ENCODE peak calls at places on chromosomes 11 and 22, in nine cellular contexts. R is RWPE1, N is GM23338, E is cardiac fibroblast, D is psoas muscle, J is HFF-Myc, Y is Peyer's patch, B is heart left ventricle, X is GM20000. O is an unnamed sample.

GRCh38 chr11:43868852-43869567 is 11.6 kb upstream of the ALKBH3 start:
- DNase-seq in R (peak), N (no peak), E (peak), D (no peak), J (no peak), Y (no peak), B (no peak), X (peak), O (no peak)

GRCh38 chr11:34565417-34566208 is 52.0 kb upstream of the ELF5 start:
- DNase-seq in R (no peak), N (peak), E (peak), D (no peak), J (no peak), Y (no peak), B (no peak), X (peak), O (no peak)

GRCh38 chr11:31800398-31801265 is 10.5 kb downstream of the PAX6 start:
- DNase-seq in R (no peak), N (peak), E (no peak), D (no peak), J (no peak), Y (no peak), B (no peak), X (no peak), O (no peak)

GRCh38 chr11:27209562-27210005 is 153.4 kb downstream of the CCDC34 start:
- DNase-seq in R (peak), N (no peak), E (peak), D (peak), J (peak), Y (no peak), B (peak), X (no peak), O (no peak)

GRCh38 chr22:26579331-26579886 is 10.5 kb downstream of the TPST2 start:
- DNase-seq in R (no peak), N (no peak), E (no peak), D (no peak), J (no peak), Y (peak), B (no peak), X (peak), O (no peak)

GRCh38 chr11:19345848-19346681 is 105.3 kb upstream of the E2F8 start:
- DNase-seq in R (no peak), N (peak), E (peak), D (peak), J (no peak), Y (no peak), B (peak), X (peak), O (peak)

GRCh38 chr22:43402128-43402527 is 9.7 kb upstream of the MPPED1 start:
- DNase-seq in R (no peak), N (no peak), E (no peak), D (no peak), J (no peak), Y (no peak), B (no peak), X (no peak), O (no peak)

GRCh38 chr11:73761403-73761945 is 600 bp upstream of the RAB6A start:
- DNase-seq in R (no peak), N (no peak), E (no peak), D (peak), J (no peak), Y (no peak), B (no peak), X (no peak), O (no peak)

GRCh38 chr11:116791002-116791812 is 472 bp downstream of the APOA5 start:
- DNase-seq in R (peak), N (peak), E (peak), D (peak), J (peak), Y (peak), B (peak), X (peak), O (peak)

GRCh38 chr11:117604349-117604995 is 192.5 kb downstream of the DSCAML1 start:
- DNase-seq in R (no peak), N (no peak), E (no peak), D (no peak), J (no peak), Y (no peak), B (no peak), X (no peak), O (no peak)

GRCh38 chr11:11555228-11555627 is 66.6 kb downstream of the GALNT18 start:
- DNase-seq in R (no peak), N (no peak), E (no peak), D (peak), J (no peak), Y (no peak), B (peak), X (no peak), O (no peak)

GRCh38 chr11:45724145-45724544 is 58.7 kb upstream of the CHST1 start:
- DNase-seq in R (no peak), N (peak), E (no peak), D (no peak), J (no peak), Y (no peak), B (no peak), X (no peak), O (no peak)

GRCh38 chr11:119758291-119758690 is 29.3 kb upstream of the NECTIN1 start:
- DNase-seq in R (no peak), N (no peak), E (peak), D (no peak), J (no peak), Y (no peak), B (no peak), X (no peak), O (no peak)

GRCh38 chr11:128532016-128532570 is 55.3 kb downstream of the ETS1 start:
- DNase-seq in R (no peak), N (no peak), E (no peak), D (no peak), J (no peak), Y (no peak), B (no peak), X (no peak), O (no peak)

GRCh38 chr11:119369035-119369925 is 12.2 kb downstream of the USP2 start:
- DNase-seq in R (no peak), N (no peak), E (no peak), D (no peak), J (no peak), Y (peak), B (no peak), X (no peak), O (no peak)

GRCh38 chr11:32153747-32154146 is 62.9 kb downstream of the RCN1 start:
- DNase-seq in R (no peak), N (no peak), E (no peak), D (no peak), J (no peak), Y (no peak), B (no peak), X (no peak), O (no peak)

GRCh38 chr22:38415561-38416321 is 39.3 kb downstream of the KCNJ4 start:
- DNase-seq in R (no peak), N (peak), E (no peak), D (no peak), J (no peak), Y (peak), B (peak), X (no peak), O (no peak)

GRCh38 chr11:83836883-83837654 is 550.9 kb upstream of the CCDC90B start:
- DNase-seq in R (peak), N (peak), E (peak), D (peak), J (no peak), Y (peak), B (peak), X (peak), O (peak)

GRCh38 chr11:119144825-119145476 is 3.9 kb upstream of the ABCG4 start:
- DNase-seq in R (peak), N (peak), E (peak), D (peak), J (peak), Y (peak), B (peak), X (peak), O (peak)

GRCh38 chr22:24305260-24305692 is 34.6 kb downstream of the SPECC1L start:
- DNase-seq in R (no peak), N (no peak), E (peak), D (no peak), J (no peak), Y (no peak), B (no peak), X (no peak), O (no peak)

GRCh38 chr22:50192056-50192824 is 6.5 kb downstream of the TRABD start:
- DNase-seq in R (no peak), N (no peak), E (no peak), D (peak), J (no peak), Y (peak), B (no peak), X (no peak), O (no peak)

GRCh38 chr11:117220999-117221774 is 10.7 kb downstream of the PCSK7 start:
- DNase-seq in R (no peak), N (no peak), E (no peak), D (no peak), J (no peak), Y (peak), B (peak), X (no peak), O (no peak)

GRCh38 chr11:134599180-134599810 is 187.3 kb upstream of the B3GAT1 start:
- DNase-seq in R (no peak), N (no peak), E (no peak), D (no peak), J (no peak), Y (no peak), B (no peak), X (no peak), O (no peak)

GRCh38 chr11:12674936-12675696 is 895 bp downstream of the TEAD1 start:
- DNase-seq in R (no peak), N (peak), E (peak), D (peak), J (no peak), Y (peak), B (peak), X (no peak), O (no peak)

GRCh38 chr11:110362916-110363574 is 66.6 kb upstream of the RDX start:
- DNase-seq in R (no peak), N (peak), E (peak), D (no peak), J (no peak), Y (no peak), B (peak), X (no peak), O (peak)

GRCh38 chr11:20259506-20259905 is 99.2 kb upstream of the DBX1 start:
- DNase-seq in R (no peak), N (no peak), E (no peak), D (no peak), J (peak), Y (no peak), B (no peak), X (no peak), O (no peak)

GRCh38 chr11:13009921-13010736 is 1.0 kb downstream of the RASSF10 start:
- DNase-seq in R (peak), N (peak), E (peak), D (peak), J (no peak), Y (no peak), B (no peak), X (peak), O (peak)

GRCh38 chr11:133943950-133944698 is 12.6 kb downstream of the IGSF9B start:
- DNase-seq in R (no peak), N (no peak), E (no peak), D (no peak), J (no peak), Y (no peak), B (no peak), X (no peak), O (no peak)

GRCh38 chr11:117083011-117083940 is 15.0 kb downstream of the SIK3 start:
- DNase-seq in R (no peak), N (peak), E (no peak), D (no peak), J (no peak), Y (no peak), B (no peak), X (no peak), O (no peak)

GRCh38 chr22:38754247-38755154 is 1.3 kb downstream of the SUN2 start:
- DNase-seq in R (peak), N (peak), E (peak), D (peak), J (peak), Y (peak), B (peak), X (peak), O (no peak)

GRCh38 chr11:61000426-61000825 is 28.9 kb downstream of the CD6 start:
- DNase-seq in R (no peak), N (no peak), E (no peak), D (no peak), J (no peak), Y (no peak), B (no peak), X (no peak), O (no peak)

GRCh38 chr22:38313384-38313955 is 3.8 kb downstream of the CSNK1E start:
- DNase-seq in R (peak), N (no peak), E (peak), D (peak), J (peak), Y (peak), B (peak), X (no peak), O (no peak)

GRCh38 chr11:27420722-27421572 is 51.6 kb downstream of the LGR4 start:
- DNase-seq in R (no peak), N (no peak), E (no peak), D (no peak), J (no peak), Y (no peak), B (no peak), X (no peak), O (no peak)

DNA sequence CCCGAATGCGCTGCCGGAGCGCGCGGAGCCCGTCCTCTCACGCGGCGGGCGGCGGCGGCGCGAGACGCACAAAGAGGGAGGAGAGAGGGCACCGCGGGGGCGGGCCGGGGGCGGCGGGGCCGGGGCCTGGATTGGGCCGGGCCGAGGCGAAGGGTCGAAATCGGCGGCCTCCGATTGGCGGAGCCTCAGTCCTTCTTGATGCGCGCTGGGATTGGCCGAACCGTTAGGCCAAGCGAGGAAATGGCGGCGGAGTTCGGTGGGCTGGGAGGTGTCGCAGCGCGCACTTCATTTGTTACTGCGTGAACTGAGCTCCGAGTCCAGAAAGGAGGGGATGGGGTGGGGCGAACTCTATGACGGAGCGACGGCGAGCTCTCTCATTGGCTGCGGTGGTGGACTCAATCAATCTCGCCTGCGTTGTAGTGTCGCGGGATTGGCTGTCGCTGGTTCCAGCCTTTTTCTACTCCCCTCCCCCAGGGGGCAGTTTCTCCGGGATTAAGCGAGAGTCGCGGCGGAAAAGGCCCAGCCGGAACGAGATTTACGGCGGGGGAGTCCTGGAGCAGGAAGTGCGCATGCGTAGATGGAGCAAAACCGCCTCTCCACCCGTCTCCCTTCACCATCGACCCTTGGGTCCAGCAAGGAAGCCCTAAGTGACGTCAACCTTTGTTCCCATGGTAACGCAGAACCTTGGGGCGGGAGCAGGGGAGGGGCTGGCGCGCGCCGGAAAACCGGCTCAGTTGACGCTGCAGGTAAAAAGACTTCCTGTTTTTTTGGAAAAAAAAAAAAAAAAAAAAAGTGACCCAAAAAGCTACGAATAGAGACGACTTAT is at the start of gene SF1:
- DNase-seq in R (peak), N (peak), E (peak), D (peak), J (peak), Y (peak), B (peak), X (peak), O (peak)
- TF ChIP-seq CTCF in R (no peak), N (no peak), E (no peak), D (no peak), J (peak), Y (peak), B (no peak), X (no peak), O (no peak)

DNA sequence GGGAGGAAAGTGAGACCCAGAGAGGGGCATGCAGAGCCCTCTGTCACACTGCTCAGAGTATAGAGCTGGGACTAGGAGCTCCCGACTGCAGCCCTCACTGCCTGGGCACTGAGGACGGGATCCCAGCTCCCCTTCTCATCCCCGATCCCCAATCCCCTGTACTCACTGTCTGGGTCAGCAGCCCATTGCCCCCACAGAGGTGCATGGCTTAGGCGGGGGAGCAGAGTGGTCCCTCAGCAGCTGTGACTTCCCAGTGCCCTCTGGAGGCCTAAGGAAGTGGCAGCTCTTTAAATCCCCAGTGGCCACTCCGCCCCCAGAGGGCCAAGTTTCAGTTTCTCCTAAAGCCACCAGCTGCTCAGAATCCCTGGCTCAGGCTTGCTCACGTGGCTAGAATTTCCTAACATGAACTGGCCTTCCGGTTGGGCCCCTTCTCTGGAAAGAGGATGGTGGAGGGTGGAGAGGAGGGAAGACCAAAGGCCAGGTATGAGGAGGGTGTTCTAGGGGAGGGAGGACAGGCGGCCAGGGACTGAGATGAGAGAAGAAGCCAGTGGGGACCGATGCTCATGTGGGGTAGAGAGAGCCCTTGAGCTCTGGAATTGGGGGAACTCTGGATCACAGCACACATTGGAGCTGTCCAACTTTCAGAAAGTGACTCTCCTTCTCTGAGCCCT is at the start of gene BATF2:
- DNase-seq in R (peak), N (peak), E (peak), D (peak), J (peak), Y (peak), B (peak), X (peak), O (peak)
- TF ChIP-seq CTCF in R (no peak), N (peak), E (peak), D (peak), J (peak), Y (peak), B (peak), X (no peak), O (peak)

DNA sequence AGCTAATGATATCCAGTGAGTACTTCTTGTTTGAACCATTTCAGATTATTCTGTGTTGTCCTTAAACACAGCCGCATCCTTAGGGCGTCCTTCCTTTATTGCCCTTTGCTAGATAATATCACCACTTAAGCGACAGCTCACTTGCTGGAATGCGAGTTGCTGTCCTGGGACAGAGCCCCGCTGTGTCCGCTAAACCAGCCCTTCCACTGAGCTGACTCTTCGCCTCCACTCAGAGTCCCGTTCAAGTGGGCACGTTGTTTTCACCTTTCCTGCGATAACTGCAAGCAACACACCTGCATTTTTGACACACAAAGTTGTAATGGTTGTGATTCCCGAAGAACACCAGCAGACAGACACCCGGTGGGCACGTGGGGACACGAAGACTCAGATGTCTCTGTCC is 140.0 kb downstream of the TBC1D22A start:
- DNase-seq in R (no peak), N (no peak), E (no peak), D (no peak), J (no peak), Y (no peak), B (no peak), X (no peak), O (no peak)
- TF ChIP-seq CTCF in R (no peak), N (no peak), E (no peak), D (no peak), J (no peak), Y (no peak), B (no peak), X (no peak), O (no peak)

GRCh38 chr11:86211619-86212018 is 32.9 kb upstream of the EED start:
- DNase-seq in R (no peak), N (no peak), E (no peak), D (no peak), J (no peak), Y (no peak), B (no peak), X (no peak), O (no peak)
- TF ChIP-seq CTCF in R (no peak), N (no peak), E (no peak), D (no peak), J (no peak), Y (no peak), B (no peak), X (no peak), O (no peak)

DNA sequence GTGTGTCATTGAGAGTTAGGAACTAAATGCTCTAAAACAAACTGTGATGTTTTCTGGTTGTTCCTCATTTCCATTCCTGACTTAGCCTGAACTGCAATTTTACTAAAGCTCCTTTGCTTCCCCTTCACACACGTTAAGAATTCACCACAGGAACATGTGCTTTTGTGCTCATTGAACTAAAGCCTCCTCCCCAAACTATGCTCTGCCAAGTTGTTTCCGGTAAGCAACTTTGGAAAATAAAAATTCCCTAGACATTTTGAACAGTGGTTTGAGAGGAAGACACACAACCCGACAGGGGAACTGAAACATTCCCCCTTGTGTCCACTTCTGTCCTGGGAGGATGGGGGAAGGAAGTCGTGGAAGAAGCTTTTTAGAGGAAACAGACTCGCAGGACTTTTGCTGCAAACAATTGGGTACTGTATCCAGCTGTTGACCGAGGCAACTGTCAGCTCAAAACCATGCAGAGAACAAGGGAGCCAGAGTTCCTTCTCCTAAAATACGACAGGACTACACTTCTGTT is 66.9 kb downstream of the GAB2 start:
- DNase-seq in R (no peak), N (no peak), E (peak), D (no peak), J (no peak), Y (no peak), B (peak), X (no peak), O (no peak)
- TF ChIP-seq CTCF in R (no peak), N (no peak), E (no peak), D (no peak), J (no peak), Y (no peak), B (no peak), X (no peak), O (no peak)

DNA sequence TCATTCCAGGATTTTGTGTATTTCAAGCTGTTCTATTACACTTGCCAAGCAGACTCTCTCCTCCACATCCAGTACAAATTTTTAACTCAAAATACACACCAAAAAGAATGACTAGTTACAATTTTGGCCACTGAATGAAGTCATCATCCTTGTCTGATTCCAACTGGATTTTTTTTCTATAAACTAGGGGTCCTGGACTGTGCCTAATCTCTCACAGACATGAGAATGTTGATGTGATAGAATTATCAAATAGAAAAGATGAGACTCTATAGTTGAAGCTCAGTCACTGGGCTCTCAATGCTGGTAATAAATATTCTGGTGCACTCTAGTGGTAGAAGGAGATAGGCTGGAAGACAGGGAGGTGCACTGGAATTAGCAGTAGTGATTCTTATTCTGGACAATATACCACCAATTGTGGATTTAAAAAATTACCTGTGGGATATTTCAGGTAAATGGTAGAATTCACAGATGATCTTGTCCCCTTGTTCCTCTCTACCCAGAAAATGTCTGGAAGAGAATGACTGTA is 85.7 kb downstream of the FANCF start:
- DNase-seq in R (peak), N (peak), E (peak), D (no peak), J (peak), Y (no peak), B (no peak), X (no peak), O (no peak)
- TF ChIP-seq CTCF in R (peak), N (peak), E (peak), D (peak), J (peak), Y (no peak), B (peak), X (no peak), O (peak)